ENCODE peak calls at places on chromosomes 12 and 14, in eight cellular contexts. J is frontal cortex; N is amniotic stem cell; C is activated CD4-positive, alpha-beta T cell treated with anti-CD3 and anti-CD28 coated beads, Interleukin-2, amount 50 U/mL, for 4 hours; P is GDM1; U is 8988T; B is stimulated activated CD4-positive, alpha-beta T cell treated with anti-CD3 and anti-CD28 coated beads, Interleukin-15, amount 100 ng/mL, for 48 hours; X is astrocyte. Q is an unnamed sample.

GRCh38 chr14:92511472-92512247 is 1.9 kb upstream of the RIN3 start:
- DNase-seq in P (no peak), X (peak), C (no peak), J (peak), U (peak), N (peak), B (no peak), Q (peak)

GRCh38 chr14:59069455-59069854 is 119.0 kb upstream of the DAAM1 start:
- DNase-seq in N (no peak), P (no peak), J (no peak), C (no peak), X (no peak), B (no peak), U (no peak), Q (no peak)

GRCh38 chr12:122880668-122881067 is 15.3 kb downstream of the VPS37B start:
- DNase-seq in N (no peak), B (no peak), U (peak), J (peak), X (no peak), P (peak), C (no peak), Q (no peak)

GRCh38 chr12:122142857-122143256 is 31.2 kb downstream of the IL31 start:
- DNase-seq in X (no peak), N (no peak), P (no peak), B (no peak), C (no peak), U (no peak), J (no peak), Q (no peak)

GRCh38 chr14:106842687-106843086 is 1316.3 kb downstream of the TMEM121 start:
- DNase-seq in C (no peak), B (no peak), N (no peak), J (no peak), U (no peak), X (no peak), P (no peak), Q (no peak)

GRCh38 chr14:69845050-69845581 is 34.1 kb upstream of the SMOC1 start:
- DNase-seq in U (no peak), B (no peak), J (no peak), P (no peak), N (no peak), X (no peak), C (no peak), Q (no peak)

GRCh38 chr14:99133563-99134332 is 138.2 kb downstream of the BCL11B start:
- DNase-seq in C (no peak), P (no peak), U (no peak), J (no peak), N (no peak), B (no peak), X (no peak), Q (no peak)

GRCh38 chr14:75229923-75230792 is 48.5 kb upstream of the FOS start:
- DNase-seq in J (no peak), P (no peak), B (peak), X (peak), C (peak), N (no peak), U (no peak), Q (peak)

GRCh38 chr12:124456652-124457152 is 110.7 kb downstream of the NCOR2 start:
- DNase-seq in X (no peak), C (no peak), B (no peak), U (no peak), P (peak), N (no peak), J (no peak), Q (no peak)

GRCh38 chr14:105249175-105250007 is 1.1 kb downstream of the BTBD6 start:
- DNase-seq in C (no peak), N (no peak), X (peak), J (no peak), B (no peak), P (no peak), U (no peak), Q (no peak)

GRCh38 chr14:105601360-105602242 is 75.2 kb downstream of the TMEM121 start:
- DNase-seq in U (no peak), N (no peak), B (no peak), J (no peak), P (no peak), C (no peak), X (no peak), Q (no peak)

GRCh38 chr14:65281991-65282908 is 130.3 kb upstream of the FUT8 start:
- DNase-seq in B (no peak), J (peak), U (peak), X (peak), P (no peak), N (peak), C (no peak), Q (peak)

GRCh38 chr12:113961921-113962710 is 4.0 kb downstream of the RBM19 start:
- DNase-seq in C (peak), U (no peak), N (no peak), P (no peak), X (no peak), J (no peak), B (peak), Q (no peak)

GRCh38 chr12:32761716-32762115 is 6.0 kb upstream of the YARS2 start:
- DNase-seq in N (no peak), X (no peak), J (no peak), C (no peak), U (no peak), B (no peak), P (peak), Q (no peak)

GRCh38 chr14:30221546-30221945 is 293.9 kb upstream of the PRKD1 start:
- DNase-seq in P (no peak), B (no peak), C (no peak), X (no peak), J (no peak), N (no peak), U (no peak), Q (no peak)

GRCh38 chr14:72476657-72477499 is 417.0 kb downstream of the DPF3 start:
- DNase-seq in J (peak), P (no peak), X (peak), B (peak), U (no peak), C (peak), N (no peak), Q (peak)

Q was measured in HTR-8/SVneo.